ENCODE peak calls at places on chromosomes 11 and 22, in seven cellular contexts. X is Peyer's patch, W is A549, B is mucosa of descending colon, M is spleen, A is ovary, V is heart left ventricle. G is an unnamed sample.

GRCh38 chr11:75342966-75343870 is 8.2 kb downstream of the ARRB1 start:
- DNase-seq in M (no peak), A (no peak), X (peak; percentile 63), V (no peak), W (peak; percentile 94), B (peak; percentile 67), G (peak; percentile 84)

GRCh38 chr11:134223066-134223465 is 701 bp downstream of the NCAPD3 start:
- DNase-seq in V (no peak), A (no peak), M (peak; percentile 68), W (peak; percentile 2), B (no peak), X (no peak), G (no peak)

GRCh38 chr11:95794086-95794485 is 3.8 kb downstream of the CEP57 start:
- DNase-seq in M (no peak), V (no peak), B (no peak), A (no peak), W (no peak), X (no peak), G (no peak)

GRCh38 chr11:119339581-119340334 is 925 bp downstream of the C1QTNF5 start:
- DNase-seq in X (peak; percentile 81), V (peak; percentile 85), M (peak; percentile 89), W (no peak), A (peak; percentile 74), B (peak; percentile 72), G (peak; percentile 67)

GRCh38 chr11:35815556-35816315 is 128.1 kb upstream of the LDLRAD3 start:
- DNase-seq in W (no peak), A (peak; percentile 33), B (no peak), V (peak; percentile 65), M (no peak), X (no peak), G (no peak)

GRCh38 chr11:36149538-36150242 is 139.5 kb downstream of the COMMD9 start:
- DNase-seq in M (no peak), B (no peak), V (peak; percentile 32), A (peak; percentile 45), W (peak; percentile 94), X (no peak), G (no peak)

GRCh38 chr11:69008774-69009440 is 4.1 kb downstream of the MRGPRF start:
- DNase-seq in W (peak; percentile 89), M (peak; percentile 66), V (peak; percentile 57), X (peak; percentile 70), B (peak; percentile 85), A (peak; percentile 80), G (peak; percentile 59)

GRCh38 chr11:118916842-118917388 is 8.8 kb downstream of the BCL9L start:
- DNase-seq in A (peak; percentile 81), M (no peak), X (no peak), V (no peak), W (peak; percentile 81), B (peak; percentile 67), G (no peak)

GRCh38 chr11:114058026-114058706 is 1.3 kb upstream of the ZBTB16 start:
- DNase-seq in B (no peak), M (no peak), A (peak; percentile 57), V (no peak), X (no peak), W (no peak), G (no peak)

GRCh38 chr22:36288571-36289405 is 35.9 kb downstream of the APOL1 start:
- DNase-seq in V (no peak), A (no peak), B (peak; percentile 54), M (peak; percentile 72), X (peak; percentile 45), W (no peak), G (no peak)

GRCh38 chr11:134033696-134034491 is 35.0 kb upstream of the JAM3 start:
- DNase-seq in V (peak; percentile 90), A (peak; percentile 86), X (peak; percentile 53), W (peak; percentile 42), M (peak; percentile 86), B (peak; percentile 74), G (peak; percentile 95)

GRCh38 chr11:103997082-103997481 is 39.4 kb upstream of the DDI1 start:
- DNase-seq in V (no peak), W (no peak), X (no peak), M (no peak), B (no peak), A (no peak), G (no peak)

GRCh38 chr11:10272132-10272531 is 21.9 kb downstream of the SBF2 start:
- DNase-seq in V (no peak), W (no peak), X (no peak), B (no peak), M (no peak), A (no peak), G (no peak)

GRCh38 chr11:117826832-117827231 is 2.3 kb upstream of the FXYD2 start:
- DNase-seq in X (peak; percentile 13), V (no peak), M (no peak), A (no peak), B (peak; percentile 15), W (no peak), G (no peak)

GRCh38 chr22:19109198-19110063 is 12.8 kb downstream of the DGCR2 start:
- DNase-seq in W (peak; percentile 22), A (no peak), M (no peak), X (no peak), V (no peak), B (no peak), G (no peak)

GRCh38 chr22:19110064-19110458 is 12.2 kb downstream of the DGCR2 start:
- DNase-seq in M (no peak), X (no peak), V (no peak), W (no peak), A (no peak), B (no peak), G (no peak)

GRCh38 chr22:19111140-19111539 is 11.1 kb downstream of the DGCR2 start:
- DNase-seq in B (no peak), M (no peak), V (no peak), X (no peak), A (no peak), W (no peak), G (no peak)

GRCh38 chr22:19113429-19113828 is 8.8 kb downstream of the DGCR2 start:
- DNase-seq in W (no peak), B (no peak), X (no peak), V (no peak), M (no peak), A (no peak), G (no peak)

GRCh38 chr22:19111584-19111983 is 10.6 kb downstream of the DGCR2 start:
- DNase-seq in B (no peak), M (no peak), A (no peak), W (no peak), X (no peak), V (no peak), G (no peak)
- H3K4me3 ChIP-seq in B (no peak overlapping the region), M (no peak overlapping the region), A (no peak overlapping the region), W (no peak overlapping the region), X (no peak overlapping the region), V (no peak overlapping the region), G (no peak overlapping the region)

GRCh38 chr22:39138357-39138997 is 14.0 kb downstream of the CBX7 start:
- DNase-seq in A (no peak), M (peak; percentile 59), V (no peak), X (no peak), B (no peak), W (no peak), G (no peak)

GRCh38 chr22:39139933-39140332 is 12.5 kb downstream of the CBX7 start:
- DNase-seq in V (no peak), W (no peak), B (no peak), A (no peak), X (no peak), M (no peak), G (no peak)

GRCh38 chr22:39144101-39144815 is 8.2 kb downstream of the CBX7 start:
- DNase-seq in M (peak; percentile 90), V (peak; percentile 52), B (peak; percentile 81), A (peak; percentile 57), W (no peak), X (no peak), G (peak; percentile 45)

GRCh38 chr22:39146256-39147101 is 6.0 kb downstream of the CBX7 start:
- DNase-seq in A (no peak), W (no peak), X (no peak), V (no peak), M (peak; percentile 74), B (no peak), G (no peak)

DNA sequence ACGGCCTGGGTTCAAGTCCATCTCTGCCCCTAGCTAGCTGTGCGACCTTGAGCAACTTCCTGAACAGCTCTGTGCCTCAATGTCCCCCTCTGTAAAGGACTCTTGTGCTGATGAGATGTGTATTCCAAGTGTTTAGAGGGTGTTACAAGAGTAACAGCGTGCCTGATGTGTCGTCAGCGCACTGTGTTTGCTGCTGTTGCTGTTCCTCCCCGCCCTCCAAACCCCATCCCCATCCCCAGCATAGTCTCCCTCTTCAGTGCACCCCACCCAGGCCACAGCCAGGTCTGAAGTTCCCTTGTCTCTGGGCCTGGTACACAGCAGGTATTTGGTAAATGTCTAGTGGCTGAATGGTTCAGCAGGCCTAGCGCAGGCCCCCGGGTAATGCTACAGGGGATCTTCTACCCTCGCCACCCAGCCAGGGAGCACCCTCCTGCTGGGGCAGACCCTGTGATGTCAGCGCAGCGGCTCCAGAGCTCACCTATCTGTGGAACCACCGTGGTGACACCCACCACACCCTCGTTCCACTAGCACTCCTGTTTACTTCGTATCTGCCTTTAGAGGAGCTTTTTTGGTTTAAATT is 10.3 kb downstream of the CBX7 start:
- DNase-seq in B (no peak), A (no peak), M (peak; percentile 77), W (no peak), X (no peak), V (no peak), G (no peak)
- TF ChIP-seq CTCF in B (no peak), A (no peak), M (no peak), W (no peak), X (no peak), V (no peak), G (no peak)

GRCh38 chr22:44996120-44996519 is 13.7 kb downstream of the PHF21B start:
- DNase-seq in V (no peak), W (no peak), X (no peak), A (no peak), M (no peak), B (no peak), G (no peak)

GRCh38 chr22:44994399-44995281 is 15.2 kb downstream of the PHF21B start:
- DNase-seq in A (no peak), X (no peak), M (no peak), V (no peak), W (no peak), B (no peak), G (no peak)

GRCh38 chr22:44996648-44997047 is 13.2 kb downstream of the PHF21B start:
- DNase-seq in V (no peak), M (no peak), X (no peak), B (no peak), A (no peak), W (no peak), G (no peak)

GRCh38 chr22:44995282-44995597 is 14.6 kb downstream of the PHF21B start:
- DNase-seq in V (no peak), M (no peak), A (no peak), X (no peak), B (no peak), W (no peak), G (no peak)

GRCh38 chr22:44995715-44996114 is 14.1 kb downstream of the PHF21B start:
- DNase-seq in B (no peak), X (no peak), M (no peak), V (no peak), W (no peak), A (no peak), G (no peak)
- H3K9me3 ChIP-seq in B (no peaks in the 10 kb centered on the region), X (no peaks in the 10 kb centered on the region), M (no peaks in the 10 kb centered on the region), V (no peaks in the 10 kb centered on the region), W (no peaks in the 10 kb centered on the region), A (no peaks in the 10 kb centered on the region), G (no peaks in the 10 kb centered on the region)

DNA sequence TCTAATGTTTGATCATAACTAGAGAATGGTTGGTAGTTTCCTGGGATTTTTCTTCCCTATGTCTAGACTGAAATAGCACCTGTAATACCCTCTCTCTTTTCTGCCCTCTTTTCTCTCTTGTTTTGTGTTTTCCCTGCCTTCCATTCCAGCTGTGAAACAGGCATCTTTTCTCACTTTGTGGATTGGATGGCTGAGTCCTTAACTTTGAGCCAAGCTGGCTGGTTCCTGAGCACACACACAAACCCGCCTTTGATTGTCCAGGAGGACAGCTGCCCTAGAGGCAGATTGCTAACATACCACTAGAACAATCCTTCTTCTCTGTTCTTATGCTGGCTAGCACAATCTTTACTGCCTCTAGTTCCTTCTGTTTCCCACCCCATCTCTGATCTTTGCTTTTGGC is 17.7 kb downstream of the CTNND1 start:
- DNase-seq in X (no peak), A (no peak), M (no peak), V (peak; percentile 31), B (no peak), W (peak; percentile 63), G (no peak)
- H3K4me3 ChIP-seq in X (no peak overlapping the region), A (no peak overlapping the region), M (no peak overlapping the region), V (no peak overlapping the region), B (no peak overlapping the region), W (peak overlapping the region; percentile 1), G (no peak overlapping the region)

G was measured in pancreas.